ENCODE peak calls at places on chromosomes 16 and 17, in nine cellular contexts. One of them, this sample, is unnamed. For H3K36me3 and H3K27me3, the result is how much of the 10 kb centered on the place peaks cover.

GRCh38 chr17:45388604-45389325 is 43.9 kb downstream of the ARHGAP27 start:
- DNase-seq in H7: no peak
- DNase-seq in fibroblast of lung: peak
- DNase-seq in prostate gland: no peak
- DNase-seq in HCT116: no peak
- DNase-seq in osteoblast: peak
- DNase-seq in GM23248: peak
- DNase-seq in ascending aorta: no peak
- DNase-seq in heart left ventricle: no peak
- DNase-seq in this sample: no peak

GRCh38 chr16:65740716-65741115 is 618.9 kb upstream of the CDH11 start:
- DNase-seq in H7: no peak
- DNase-seq in fibroblast of lung: no peak
- DNase-seq in prostate gland: no peak
- DNase-seq in HCT116: no peak
- DNase-seq in osteoblast: no peak
- DNase-seq in GM23248: peak
- DNase-seq in ascending aorta: no peak
- DNase-seq in heart left ventricle: no peak
- DNase-seq in this sample: peak

GRCh38 chr17:41835214-41835799 is 725 bp downstream of the NT5C3B start:
- DNase-seq in H7: peak
- DNase-seq in fibroblast of lung: peak
- DNase-seq in prostate gland: no peak
- DNase-seq in HCT116: no peak
- DNase-seq in osteoblast: no peak
- DNase-seq in GM23248: peak
- DNase-seq in ascending aorta: no peak
- DNase-seq in heart left ventricle: no peak
- DNase-seq in this sample: no peak

GRCh38 chr16:67648764-67649407 is 3.9 kb downstream of the CARMIL2 start:
- DNase-seq in H7: peak
- DNase-seq in fibroblast of lung: no peak
- DNase-seq in prostate gland: no peak
- DNase-seq in HCT116: no peak
- DNase-seq in osteoblast: peak
- DNase-seq in GM23248: no peak
- DNase-seq in ascending aorta: no peak
- DNase-seq in heart left ventricle: no peak
- DNase-seq in this sample: no peak

GRCh38 chr16:85416267-85417109 is 196.6 kb upstream of the GSE1 start:
- DNase-seq in H7: peak
- DNase-seq in fibroblast of lung: no peak
- DNase-seq in prostate gland: no peak
- DNase-seq in HCT116: peak
- DNase-seq in osteoblast: peak
- DNase-seq in GM23248: peak
- DNase-seq in ascending aorta: no peak
- DNase-seq in heart left ventricle: peak
- DNase-seq in this sample: peak

GRCh38 chr17:16491131-16491702 is 776 bp downstream of the LRRC75A start:
- DNase-seq in H7: peak
- DNase-seq in fibroblast of lung: no peak
- DNase-seq in prostate gland: no peak
- DNase-seq in HCT116: no peak
- DNase-seq in osteoblast: peak
- DNase-seq in GM23248: no peak
- DNase-seq in ascending aorta: no peak
- DNase-seq in heart left ventricle: no peak
- DNase-seq in this sample: no peak

GRCh38 chr17:63838586-63839184 is 3.8 kb downstream of the SMARCD2 start:
- DNase-seq in H7: peak
- DNase-seq in fibroblast of lung: no peak
- DNase-seq in prostate gland: peak
- DNase-seq in HCT116: no peak
- DNase-seq in osteoblast: peak
- DNase-seq in GM23248: peak
- DNase-seq in ascending aorta: peak
- DNase-seq in heart left ventricle: peak
- DNase-seq in this sample: peak

GRCh38 chr17:74233937-74234336 is 20.6 kb downstream of the TTYH2 start:
- DNase-seq in H7: no peak
- DNase-seq in fibroblast of lung: no peak
- DNase-seq in prostate gland: no peak
- DNase-seq in HCT116: no peak
- DNase-seq in osteoblast: no peak
- DNase-seq in GM23248: no peak
- DNase-seq in ascending aorta: no peak
- DNase-seq in heart left ventricle: no peak
- DNase-seq in this sample: no peak

GRCh38 chr17:70552230-70552981 is 383.1 kb downstream of the KCNJ2 start:
- DNase-seq in H7: peak
- DNase-seq in fibroblast of lung: peak
- DNase-seq in prostate gland: peak
- DNase-seq in HCT116: peak
- DNase-seq in osteoblast: peak
- DNase-seq in GM23248: peak
- DNase-seq in ascending aorta: no peak
- DNase-seq in heart left ventricle: no peak
- DNase-seq in this sample: peak

GRCh38 chr17:55067697-55068439 is 99.3 kb downstream of the STXBP4 start:
- DNase-seq in H7: no peak
- DNase-seq in fibroblast of lung: peak
- DNase-seq in prostate gland: no peak
- DNase-seq in HCT116: no peak
- DNase-seq in osteoblast: no peak
- DNase-seq in GM23248: peak
- DNase-seq in ascending aorta: no peak
- DNase-seq in heart left ventricle: no peak
- DNase-seq in this sample: no peak

GRCh38 chr16:87924041-87924851 is 12.1 kb downstream of the CA5A start:
- DNase-seq in H7: peak
- DNase-seq in fibroblast of lung: no peak
- DNase-seq in prostate gland: no peak
- DNase-seq in HCT116: no peak
- DNase-seq in osteoblast: no peak
- DNase-seq in GM23248: no peak
- DNase-seq in ascending aorta: no peak
- DNase-seq in heart left ventricle: no peak
- DNase-seq in this sample: no peak

GRCh38 chr16:15829460-15829859 is 27.4 kb downstream of the MYH11 start:
- DNase-seq in H7: peak
- DNase-seq in fibroblast of lung: peak
- DNase-seq in prostate gland: peak
- DNase-seq in HCT116: no peak
- DNase-seq in osteoblast: peak
- DNase-seq in GM23248: peak
- DNase-seq in ascending aorta: peak
- DNase-seq in heart left ventricle: peak
- DNase-seq in this sample: no peak

GRCh38 chr17:34306466-34306865 is 12.8 kb upstream of the CCL8 start:
- DNase-seq in H7: peak
- DNase-seq in fibroblast of lung: peak
- DNase-seq in prostate gland: no peak
- DNase-seq in HCT116: no peak
- DNase-seq in osteoblast: no peak
- DNase-seq in GM23248: peak
- DNase-seq in ascending aorta: peak
- DNase-seq in heart left ventricle: no peak
- DNase-seq in this sample: peak

GRCh38 chr17:45248132-45248936 is 13.6 kb downstream of the SPATA32 start:
- DNase-seq in H7: peak
- DNase-seq in fibroblast of lung: peak
- DNase-seq in prostate gland: peak
- DNase-seq in HCT116: no peak
- DNase-seq in osteoblast: no peak
- DNase-seq in GM23248: no peak
- DNase-seq in ascending aorta: no peak
- DNase-seq in heart left ventricle: no peak
- DNase-seq in this sample: no peak

GRCh38 chr17:74165811-74166365 is 37.6 kb upstream of the RPL38 start:
- DNase-seq in H7: peak
- DNase-seq in fibroblast of lung: no peak
- DNase-seq in prostate gland: no peak
- DNase-seq in HCT116: no peak
- DNase-seq in osteoblast: no peak
- DNase-seq in GM23248: no peak
- DNase-seq in ascending aorta: no peak
- DNase-seq in heart left ventricle: no peak
- DNase-seq in this sample: no peak

GRCh38 chr16:892536-893255 is 78.1 kb downstream of the LMF1 start:
- DNase-seq in H7: peak
- DNase-seq in fibroblast of lung: no peak
- DNase-seq in prostate gland: no peak
- DNase-seq in HCT116: no peak
- DNase-seq in osteoblast: peak
- DNase-seq in GM23248: peak
- DNase-seq in ascending aorta: no peak
- DNase-seq in heart left ventricle: no peak
- DNase-seq in this sample: no peak

DNA sequence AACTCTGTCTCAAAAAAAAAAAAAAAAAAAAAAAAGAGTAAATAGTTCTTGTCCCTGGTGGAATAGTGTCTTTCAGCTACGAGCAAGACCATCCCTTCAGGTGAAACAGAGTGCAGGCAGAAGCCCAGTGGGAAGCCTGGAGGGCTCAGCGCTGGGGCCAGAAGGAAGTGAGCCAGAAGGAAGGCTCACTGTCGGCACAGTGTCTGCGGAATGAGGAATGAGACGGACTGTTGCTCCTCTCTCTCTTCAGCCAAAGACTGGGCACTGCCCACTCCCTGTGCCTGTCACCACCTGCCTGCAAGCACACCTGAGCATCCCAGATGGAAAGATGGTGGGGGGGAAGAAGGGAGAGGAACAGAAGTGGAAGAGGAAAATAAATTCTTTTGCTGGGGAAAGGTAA is 7.5 kb downstream of the RSL1D1 start:
- DNase-seq in H7: no peak
- DNase-seq in fibroblast of lung: no peak
- DNase-seq in prostate gland: no peak
- DNase-seq in HCT116: no peak
- DNase-seq in osteoblast: no peak
- DNase-seq in GM23248: no peak
- DNase-seq in ascending aorta: no peak
- DNase-seq in heart left ventricle: no peak
- DNase-seq in this sample: no peak
- H3K36me3 ChIP-seq in H7: half or more
- H3K36me3 ChIP-seq in fibroblast of lung: under half
- H3K36me3 ChIP-seq in prostate gland: under half
- H3K36me3 ChIP-seq in HCT116: half or more
- H3K36me3 ChIP-seq in osteoblast: half or more
- H3K36me3 ChIP-seq in GM23248: half or more
- H3K36me3 ChIP-seq in ascending aorta: half or more
- H3K36me3 ChIP-seq in heart left ventricle: half or more
- H3K36me3 ChIP-seq in this sample: half or more

DNA sequence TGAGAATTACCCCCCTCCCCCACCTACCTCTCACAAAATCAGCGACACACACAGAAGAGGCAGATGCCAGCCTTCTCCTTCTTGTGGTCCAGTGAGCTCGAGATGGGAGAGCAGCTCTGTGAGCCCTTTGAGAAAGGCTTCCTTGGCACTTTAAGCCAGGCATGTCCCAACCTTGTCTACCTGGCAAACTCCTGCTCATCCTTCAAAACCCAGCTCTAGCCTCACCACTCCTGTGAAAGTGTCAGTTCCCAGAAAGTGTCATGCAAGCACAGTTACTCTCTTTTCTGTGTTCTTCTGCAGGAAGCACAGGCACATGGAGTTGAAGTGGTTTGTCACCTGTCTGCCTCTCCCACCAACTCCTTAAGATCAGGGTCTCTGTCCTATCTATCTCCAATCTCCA is 1.6 kb downstream of the TMEM98 start:
- DNase-seq in H7: no peak
- DNase-seq in fibroblast of lung: no peak
- DNase-seq in prostate gland: no peak
- DNase-seq in HCT116: no peak
- DNase-seq in osteoblast: no peak
- DNase-seq in GM23248: peak
- DNase-seq in ascending aorta: no peak
- DNase-seq in heart left ventricle: no peak
- DNase-seq in this sample: no peak
- H3K4me3 ChIP-seq in H7: no peak
- H3K4me3 ChIP-seq in fibroblast of lung: peak
- H3K4me3 ChIP-seq in prostate gland: peak
- H3K4me3 ChIP-seq in HCT116: no peak
- H3K4me3 ChIP-seq in osteoblast: peak
- H3K4me3 ChIP-seq in GM23248: peak
- H3K4me3 ChIP-seq in ascending aorta: peak
- H3K4me3 ChIP-seq in heart left ventricle: no peak
- H3K4me3 ChIP-seq in this sample: no peak

GRCh38 chr17:37158290-37158689 is 209.5 kb downstream of the AATF start:
- DNase-seq in H7: no peak
- DNase-seq in fibroblast of lung: no peak
- DNase-seq in prostate gland: no peak
- DNase-seq in HCT116: no peak
- DNase-seq in osteoblast: no peak
- DNase-seq in GM23248: no peak
- DNase-seq in ascending aorta: no peak
- DNase-seq in heart left ventricle: no peak
- DNase-seq in this sample: no peak
- H3K27me3 ChIP-seq in H7: under half
- H3K27me3 ChIP-seq in fibroblast of lung: under half
- H3K27me3 ChIP-seq in prostate gland: under half
- H3K27me3 ChIP-seq in HCT116: under half
- H3K27me3 ChIP-seq in osteoblast: under half
- H3K27me3 ChIP-seq in GM23248: under half
- H3K27me3 ChIP-seq in ascending aorta: under half
- H3K27me3 ChIP-seq in heart left ventricle: under half
- H3K27me3 ChIP-seq in this sample: under half

GRCh38 chr17:50102164-50102991 is 7.2 kb downstream of the PDK2 start:
- DNase-seq in H7: no peak
- DNase-seq in fibroblast of lung: no peak
- DNase-seq in prostate gland: no peak
- DNase-seq in HCT116: no peak
- DNase-seq in osteoblast: peak
- DNase-seq in GM23248: no peak
- DNase-seq in ascending aorta: no peak
- DNase-seq in heart left ventricle: peak
- DNase-seq in this sample: no peak

GRCh38 chr17:50100921-50101345 is 5.8 kb downstream of the PDK2 start:
- DNase-seq in H7: peak
- DNase-seq in fibroblast of lung: no peak
- DNase-seq in prostate gland: no peak
- DNase-seq in HCT116: no peak
- DNase-seq in osteoblast: peak
- DNase-seq in GM23248: peak
- DNase-seq in ascending aorta: no peak
- DNase-seq in heart left ventricle: no peak
- DNase-seq in this sample: no peak

GRCh38 chr17:50101346-50102163 is 6.4 kb downstream of the PDK2 start:
- DNase-seq in H7: peak
- DNase-seq in fibroblast of lung: no peak
- DNase-seq in prostate gland: no peak
- DNase-seq in HCT116: no peak
- DNase-seq in osteoblast: peak
- DNase-seq in GM23248: peak
- DNase-seq in ascending aorta: no peak
- DNase-seq in heart left ventricle: peak
- DNase-seq in this sample: no peak

GRCh38 chr17:50103941-50104340 is 8.8 kb downstream of the PDK2 start:
- DNase-seq in H7: no peak
- DNase-seq in fibroblast of lung: no peak
- DNase-seq in prostate gland: no peak
- DNase-seq in HCT116: no peak
- DNase-seq in osteoblast: peak
- DNase-seq in GM23248: no peak
- DNase-seq in ascending aorta: no peak
- DNase-seq in heart left ventricle: no peak
- DNase-seq in this sample: no peak

GRCh38 chr17:50103252-50103651 is 8.1 kb downstream of the PDK2 start:
- DNase-seq in H7: no peak
- DNase-seq in fibroblast of lung: no peak
- DNase-seq in prostate gland: no peak
- DNase-seq in HCT116: no peak
- DNase-seq in osteoblast: peak
- DNase-seq in GM23248: no peak
- DNase-seq in ascending aorta: no peak
- DNase-seq in heart left ventricle: no peak
- DNase-seq in this sample: no peak
- H3K36me3 ChIP-seq in H7: under half
- H3K36me3 ChIP-seq in fibroblast of lung: under half
- H3K36me3 ChIP-seq in prostate gland: under half
- H3K36me3 ChIP-seq in HCT116: under half
- H3K36me3 ChIP-seq in osteoblast: under half
- H3K36me3 ChIP-seq in GM23248: under half
- H3K36me3 ChIP-seq in ascending aorta: under half
- H3K36me3 ChIP-seq in heart left ventricle: under half
- H3K36me3 ChIP-seq in this sample: under half